ENCODE peak calls at places on chromosomes 1 and 21, in six cellular contexts. L is breast epithelium; X is HEK293T; Q is HFFc6; U is stimulated activated naive B cell treated with anti-CD40 and anti-IgM and Interleukin-4, amounts not matched to agents 10 μg/mL and 1 μg/mL and 100 μg/mL, for 72 hours; W is endothelial cell. T is an unnamed sample.

GRCh38 chr21:36565616-36566015 is 85.7 kb upstream of the CLDN14 start:
- DNase-seq in L (no peak), X (no peak), Q (no peak), U (no peak), W (no peak), T (no peak)

GRCh38 chr21:36320421-36321324 is 676 bp downstream of the MORC3 start:
- DNase-seq in L (peak), X (peak), Q (peak), U (no peak), W (peak), T (peak)

GRCh38 chr21:41874611-41875010 is 4.5 kb downstream of the PRDM15 start:
- DNase-seq in L (no peak), X (no peak), Q (no peak), U (no peak), W (no peak), T (no peak)

GRCh38 chr1:179805291-179806195 is 62.5 kb downstream of the FAM163A start:
- DNase-seq in L (no peak), X (no peak), Q (no peak), U (no peak), W (no peak), T (no peak)

GRCh38 chr21:38470762-38471161 is 27.5 kb downstream of the ERG start:
- DNase-seq in L (no peak), X (no peak), Q (no peak), U (no peak), W (no peak), T (no peak)

GRCh38 chr1:9671377-9672140 is 20.0 kb downstream of the PIK3CD start:
- DNase-seq in L (no peak), X (no peak), Q (no peak), U (no peak), W (no peak), T (no peak)

GRCh38 chr1:151510957-151511635 is at the start of gene CGN:
- DNase-seq in L (peak), X (peak), Q (no peak), U (peak), W (peak), T (peak)

GRCh38 chr1:112905420-112906154 is 50.4 kb downstream of the SLC16A1 start:
- DNase-seq in L (no peak), X (no peak), Q (no peak), U (no peak), W (no peak), T (no peak)

GRCh38 chr1:110338200-110339039 is 757 bp upstream of the RBM15 start:
- DNase-seq in L (peak), X (peak), Q (peak), U (peak), W (peak), T (peak)

GRCh38 chr1:3483801-3484444 is 29.5 kb downstream of the ARHGEF16 start:
- DNase-seq in L (no peak), X (peak), Q (no peak), U (no peak), W (peak), T (peak)

GRCh38 chr1:227764019-227764391 is 28.8 kb downstream of the SNAP47 start:
- DNase-seq in L (no peak), X (no peak), Q (peak), U (no peak), W (no peak), T (no peak)

GRCh38 chr1:78839704-78840277 is 166.7 kb downstream of the ADGRL4 start:
- DNase-seq in L (no peak), X (peak), Q (peak), U (no peak), W (peak), T (peak)

GRCh38 chr21:15065381-15066230 is 806 bp upstream of the NRIP1 start:
- DNase-seq in L (peak), X (peak), Q (peak), U (peak), W (peak), T (peak)

GRCh38 chr1:220928725-220929297 is 49.6 kb downstream of the HLX start:
- DNase-seq in L (no peak), X (no peak), Q (no peak), U (no peak), W (no peak), T (no peak)

GRCh38 chr1:223364685-223365382 is 858 bp upstream of the SUSD4 start:
- DNase-seq in L (no peak), X (no peak), Q (no peak), U (no peak), W (peak), T (no peak)

GRCh38 chr1:246106342-246106763 is 400.7 kb downstream of the SMYD3 start:
- DNase-seq in L (no peak), X (no peak), Q (no peak), U (no peak), W (no peak), T (no peak)

GRCh38 chr1:182415789-182416188 is 15.3 kb upstream of the TEDDM1 start:
- DNase-seq in L (no peak), X (no peak), Q (no peak), U (no peak), W (no peak), T (no peak)

GRCh38 chr1:39107891-39108290 is 81.7 kb downstream of the NDUFS5 start:
- DNase-seq in L (no peak), X (no peak), Q (no peak), U (no peak), W (no peak), T (no peak)

GRCh38 chr21:45415943-45416611 is 11.1 kb downstream of the COL18A1 start:
- DNase-seq in L (no peak), X (no peak), Q (no peak), U (no peak), W (no peak), T (no peak)

GRCh38 chr1:5648410-5649165 is 343.6 kb downstream of the NPHP4 start:
- DNase-seq in L (no peak), X (no peak), Q (no peak), U (no peak), W (no peak), T (no peak)

GRCh38 chr21:32216293-32216692 is 62.6 kb downstream of the MIS18A start:
- DNase-seq in L (no peak), X (no peak), Q (no peak), U (no peak), W (no peak), T (no peak)

GRCh38 chr21:25313891-25314646 is 293.2 kb downstream of the MRPL39 start:
- DNase-seq in L (no peak), X (no peak), Q (peak), U (no peak), W (no peak), T (peak)

GRCh38 chr1:215636258-215636965 is 69.3 kb downstream of the KCTD3 start:
- DNase-seq in L (no peak), X (no peak), Q (peak), U (no peak), W (no peak), T (no peak)

GRCh38 chr1:100485855-100486258 is 52.1 kb upstream of the GPR88 start:
- DNase-seq in L (no peak), X (no peak), Q (no peak), U (no peak), W (no peak), T (no peak)

GRCh38 chr1:26164036-26164927 is 4.5 kb downstream of the C1orf232 start:
- DNase-seq in L (no peak), X (peak), Q (no peak), U (peak), W (peak), T (peak)

GRCh38 chr21:46425566-46425965 is 33.1 kb upstream of the DIP2A start:
- DNase-seq in L (no peak), X (no peak), Q (no peak), U (no peak), W (no peak), T (no peak)